ENCODE peak calls at places on chromosomes 12 and 14, in eight cellular contexts. A is activated CD4-positive, alpha-beta T cell treated with anti-CD3 and anti-CD28 coated beads, Interleukin-2, amount 50 U/mL, for 4 hours; H is non-pigmented ciliary epithelial cell; E is H9; G is pons; P is stimulated activated CD8-positive, alpha-beta memory T cell treated with anti-CD3 and anti-CD28 coated beads, Interleukin-12 subunit alpha, Interleukin-12 subunit beta, amount 100 ng/mL, for 1 hour; Y is GM12864; M is activated naive CD4-positive, alpha-beta T cell treated with anti-CD3 and anti-CD28 coated beads, Interleukin-2, amount 10 ng/mL, durations not matched to agents 7 days and 5 days. T is an unnamed sample.

GRCh38 chr12:131539381-131539780 is 171.5 kb upstream of the SFSWAP start:
- DNase-seq in A (no peak), H (no peak), E (no peak), G (no peak), P (no peak), Y (no peak), M (no peak), T (no peak)

GRCh38 chr14:76169776-76170175 is 18.1 kb downstream of the GPATCH2L start:
- DNase-seq in A (no peak), H (no peak), E (no peak), G (no peak), P (no peak), Y (no peak), M (no peak), T (no peak)

GRCh38 chr14:54686219-54686870 is 119.4 kb downstream of the SAMD4A start:
- DNase-seq in A (no peak), H (peak; percentile 60), E (no peak), G (peak; percentile 72), P (no peak), Y (no peak), M (no peak), T (no peak)

GRCh38 chr14:91380610-91381371 is 36.8 kb downstream of the CCDC88C start:
- DNase-seq in A (no peak), H (no peak), E (no peak), G (peak; percentile 87), P (no peak), Y (no peak), M (no peak), T (no peak)

GRCh38 chr12:113874999-113875561 is 91.0 kb downstream of the RBM19 start:
- DNase-seq in A (no peak), H (no peak), E (no peak), G (no peak), P (no peak), Y (no peak), M (no peak), T (no peak)

GRCh38 chr14:29222671-29223268 is 456.2 kb downstream of the FOXG1 start:
- DNase-seq in A (no peak), H (no peak), E (peak; percentile 26), G (peak; percentile 34), P (no peak), Y (no peak), M (no peak), T (no peak)

GRCh38 chr12:104505095-104505819 is 48.5 kb downstream of the CHST11 start:
- DNase-seq in A (no peak), H (no peak), E (no peak), G (no peak), P (no peak), Y (peak; percentile 94), M (no peak), T (no peak)

GRCh38 chr14:51562816-51563215 is 88.9 kb upstream of the FRMD6 start:
- DNase-seq in A (no peak), H (no peak), E (no peak), G (no peak), P (no peak), Y (no peak), M (no peak), T (no peak)

GRCh38 chr14:38839743-38840375 is 263.2 kb downstream of the SEC23A start:
- DNase-seq in A (no peak), H (no peak), E (no peak), G (no peak), P (no peak), Y (no peak), M (no peak), T (no peak)

GRCh38 chr12:30753233-30753632 is 1.5 kb downstream of the CAPRIN2 start:
- DNase-seq in A (no peak), H (no peak), E (peak; percentile 59), G (no peak), P (no peak), Y (no peak), M (peak; percentile 32), T (no peak)

GRCh38 chr14:27605298-27605697 is 1007.5 kb upstream of the NOVA1 start:
- DNase-seq in A (no peak), H (no peak), E (no peak), G (no peak), P (no peak), Y (no peak), M (no peak), T (no peak)

GRCh38 chr14:66139432-66139831 is 346.7 kb upstream of the CCDC196 start:
- DNase-seq in A (no peak), H (no peak), E (no peak), G (no peak), P (no peak), Y (no peak), M (no peak), T (no peak)

GRCh38 chr14:58639842-58640484 is 2.2 kb downstream of the DACT1 start:
- DNase-seq in A (no peak), H (peak; percentile 68), E (no peak), G (peak; percentile 87), P (no peak), Y (no peak), M (peak; percentile 41), T (no peak)

GRCh38 chr12:102962532-102962931 is 5.1 kb downstream of the ASCL1 start:
- DNase-seq in A (no peak), H (no peak), E (no peak), G (no peak), P (no peak), Y (no peak), M (no peak), T (no peak)

GRCh38 chr12:41058266-41058665 is 129.9 kb upstream of the PDZRN4 start:
- DNase-seq in A (no peak), H (no peak), E (no peak), G (no peak), P (no peak), Y (no peak), M (no peak), T (no peak)

GRCh38 chr14:80388980-80389711 is 177.8 kb upstream of the DIO2 start:
- DNase-seq in A (no peak), H (peak; percentile 89), E (no peak), G (no peak), P (no peak), Y (no peak), M (no peak), T (no peak)

GRCh38 chr14:74671789-74672188 is 41.1 kb downstream of the AREL1 start:
- DNase-seq in A (no peak), H (peak; percentile 53), E (no peak), G (no peak), P (no peak), Y (no peak), M (no peak), T (no peak)

GRCh38 chr12:110224379-110225304 is 56.4 kb upstream of the ATP2A2 start:
- DNase-seq in A (no peak), H (peak; percentile 71), E (no peak), G (peak; percentile 78), P (no peak), Y (no peak), M (no peak), T (no peak)

GRCh38 chr14:21924479-21924878 is 250.9 kb upstream of the OR4E1 start:
- DNase-seq in A (peak; percentile 29), H (no peak), E (peak; percentile 46), G (no peak), P (peak; percentile 43), Y (peak; percentile 26), M (peak; percentile 79), T (peak; percentile 51)

GRCh38 chr12:115849262-115849943 is 428.1 kb downstream of the MED13L start:
- DNase-seq in A (no peak), H (no peak), E (no peak), G (no peak), P (no peak), Y (no peak), M (no peak), T (no peak)

GRCh38 chr12:42140901-42141300 is 3.8 kb downstream of the GXYLT1 start:
- DNase-seq in A (no peak), H (no peak), E (no peak), G (no peak), P (no peak), Y (no peak), M (no peak), T (no peak)

T was measured in activated effector memory CD4-positive, alpha-beta T cell treated with Interleukin-2 at 50 U/mL for 16 hours.